ENCODE peak calls at places on chromosomes 2 and 18, in four cellular contexts. E is mesenchymal stem cell, K is H9, Y is neuronal stem cell. T is an unnamed sample.
A peak's percentile ranks its signal among the peaks of the same experiment; 100 is the strongest.

GRCh38 chr2:67290451-67290991 is 106.6 kb upstream of the ETAA1 start:
- DNase-seq in Y (no peak), E (peak; percentile 64), K (no peak), T (peak; percentile 93)

GRCh38 chr2:161120775-161121174 is 39.5 kb upstream of the TANK start:
- DNase-seq in E (no peak), Y (no peak), K (no peak), T (no peak)

GRCh38 chr2:48424866-48425265 is 105.1 kb upstream of the STON1 start:
- DNase-seq in K (no peak), Y (no peak), E (no peak), T (no peak)

GRCh38 chr2:170550501-170550900 is 164.6 kb upstream of the SP5 start:
- DNase-seq in E (no peak), K (no peak), Y (no peak), T (no peak)

GRCh38 chr2:203682688-203683130 is 23.7 kb upstream of the CD28 start:
- DNase-seq in K (no peak), E (peak; percentile 90), Y (no peak), T (peak; percentile 61)

GRCh38 chr2:148978736-148979135 is 59.8 kb upstream of the LYPD6B start:
- DNase-seq in K (no peak), Y (no peak), E (peak; percentile 6), T (no peak)

GRCh38 chr18:61869631-61870030 is 23.2 kb downstream of the RNF152 start:
- DNase-seq in K (no peak), E (peak; percentile 85), Y (no peak), T (peak; percentile 58)

GRCh38 chr2:70381235-70381634 is 79.4 kb upstream of the FAM136A start:
- DNase-seq in E (no peak), K (no peak), Y (no peak), T (peak; percentile 2)

GRCh38 chr2:162478721-162479129 is 134.8 kb downstream of the GCA start:
- DNase-seq in E (no peak), Y (no peak), K (no peak), T (no peak)

GRCh38 chr2:150532883-150533282 is 45.4 kb upstream of the RND3 start:
- DNase-seq in E (no peak), K (no peak), Y (no peak), T (peak; percentile 82)

GRCh38 chr2:35973737-35974132 is 381.8 kb upstream of the CRIM1 start:
- DNase-seq in K (no peak), Y (no peak), E (no peak), T (no peak)

GRCh38 chr2:234708091-234708683 is 211.3 kb upstream of the ARL4C start:
- DNase-seq in E (no peak), K (peak; percentile 44), Y (no peak), T (no peak)

GRCh38 chr2:75597949-75598348 is 37.2 kb upstream of the EVA1A start:
- DNase-seq in E (no peak), K (no peak), Y (no peak), T (no peak)

GRCh38 chr2:124027182-124027581 is 2.1 kb downstream of the CNTNAP5 start:
- DNase-seq in E (peak; percentile 53), Y (peak; percentile 62), K (peak; percentile 47), T (peak; percentile 30)

GRCh38 chr2:203758841-203759691 is 52.6 kb downstream of the CD28 start:
- DNase-seq in E (peak; percentile 80), Y (no peak), K (no peak), T (peak; percentile 87)

GRCh38 chr2:171416009-171416926 is 17.5 kb downstream of the METTL8 start:
- DNase-seq in Y (peak; percentile 64), K (peak; percentile 86), E (peak; percentile 95), T (peak; percentile 98)

GRCh38 chr2:2018713-2019410 is 274.5 kb upstream of the PXDN start:
- DNase-seq in K (no peak), Y (no peak), E (no peak), T (no peak)

GRCh38 chr2:224982226-224982625 is 60.0 kb downstream of the DOCK10 start:
- DNase-seq in E (no peak), Y (no peak), K (no peak), T (no peak)

GRCh38 chr18:34661464-34662087 is 48.5 kb upstream of the DTNA start:
- DNase-seq in Y (peak; percentile 61), E (peak; percentile 68), K (peak; percentile 45), T (peak; percentile 51)

GRCh38 chr2:57941826-57942225 is 104.8 kb upstream of the VRK2 start:
- DNase-seq in E (no peak), Y (no peak), K (no peak), T (no peak)

GRCh38 chr18:76679259-76679658 is 143.1 kb upstream of the ZNF236 start:
- DNase-seq in K (peak; percentile 71), Y (no peak), E (peak; percentile 32), T (no peak)

GRCh38 chr18:65938592-65939372 is 188.0 kb downstream of the CDH7 start:
- DNase-seq in Y (no peak), E (peak; percentile 18), K (peak; percentile 77), T (no peak)

DNA sequence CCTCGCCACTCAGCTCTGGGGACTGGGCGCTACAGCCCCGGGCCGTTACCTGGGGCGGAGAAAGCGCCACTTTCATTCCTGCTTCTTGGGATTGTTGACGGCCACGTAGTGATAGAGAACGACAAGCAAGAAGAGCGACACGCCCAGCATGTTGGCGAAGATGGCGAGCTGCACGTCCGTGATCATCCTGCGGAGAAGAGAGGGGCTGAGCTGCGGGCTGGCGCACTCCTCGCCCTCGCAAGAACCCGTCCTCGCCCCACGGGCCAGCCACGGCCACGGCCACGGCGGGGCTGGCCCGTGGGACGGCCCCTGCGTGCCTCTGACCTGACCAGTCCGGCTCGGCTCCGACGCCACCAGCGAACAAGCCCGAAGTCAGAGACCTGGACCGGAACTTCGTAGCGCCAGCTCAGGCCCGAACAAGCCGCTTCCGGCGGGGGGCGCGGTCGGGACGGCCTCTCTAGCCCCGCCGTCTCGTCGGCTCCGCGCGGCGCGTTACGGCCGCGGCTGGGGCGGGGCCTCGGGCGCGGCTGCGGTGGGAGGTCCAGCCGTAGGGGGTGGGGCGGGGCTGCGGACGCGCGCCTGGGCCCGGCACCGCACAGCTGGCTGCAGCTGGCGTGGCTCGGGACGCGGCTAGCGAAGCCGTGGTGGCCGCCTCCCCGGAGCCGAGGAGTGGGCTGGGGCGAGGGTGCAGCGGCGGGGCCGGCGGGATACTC is at the start of gene OST4:
- DNase-seq in Y (peak; percentile 90), K (peak; percentile 93), E (peak; percentile 94), T (peak; percentile 92)
- H3K14ac ChIP-seq in Y (peak within 1 kb of the TSS; percentile 26), K (peak within 1 kb of the TSS; percentile 45), E (no peak within 1 kb of the TSS), T (peak within 1 kb of the TSS; percentile 100)

GRCh38 chr2:190888449-190888848 is 7.8 kb downstream of the GLS start:
- DNase-seq in K (no peak), Y (no peak), E (no peak), T (no peak)

GRCh38 chr2:190891370-190891769 is 10.7 kb downstream of the GLS start:
- DNase-seq in E (no peak), Y (no peak), K (no peak), T (no peak)

GRCh38 chr2:190882831-190883582 is 2.4 kb downstream of the GLS start:
- DNase-seq in Y (no peak), E (no peak), K (no peak), T (no peak)

GRCh38 chr2:190889175-190889943 is 8.7 kb downstream of the GLS start:
- DNase-seq in Y (no peak), E (no peak), K (no peak), T (no peak)

DNA sequence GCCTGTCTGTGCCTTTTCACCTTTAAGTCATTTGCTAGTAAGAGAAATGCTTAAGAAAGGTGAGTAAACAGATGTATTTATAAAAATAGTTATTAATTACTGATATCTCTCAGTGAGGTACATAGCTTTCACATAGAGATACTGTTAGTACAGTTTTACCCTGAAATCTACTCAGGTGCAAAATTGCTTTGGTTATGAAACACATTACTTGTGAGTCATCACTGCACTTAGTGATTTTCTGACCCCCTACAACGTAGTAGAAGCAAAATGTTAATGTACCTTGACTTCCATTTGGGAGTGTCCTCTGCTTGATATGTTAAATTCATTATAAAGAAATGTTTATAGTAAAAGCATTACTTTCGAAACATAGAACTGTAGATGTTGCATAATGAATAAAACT is 6.5 kb downstream of the GLS start:
- DNase-seq in Y (no peak), K (no peak), E (no peak), T (peak; percentile 36)
- H3K27ac ChIP-seq in Y (no peak overlapping the region), K (no peak overlapping the region), E (no peak overlapping the region), T (no peak overlapping the region)

GRCh38 chr18:3132700-3133099 is 87.1 kb downstream of the MYOM1 start:
- DNase-seq in Y (no peak), K (no peak), E (no peak), T (no peak)

GRCh38 chr18:3140342-3140741 is 79.4 kb downstream of the MYOM1 start:
- DNase-seq in K (no peak), E (no peak), Y (no peak), T (no peak)

GRCh38 chr18:3139406-3139805 is 80.4 kb downstream of the MYOM1 start:
- DNase-seq in Y (no peak), E (no peak), K (no peak), T (no peak)

GRCh38 chr18:3138274-3138975 is 81.3 kb downstream of the MYOM1 start:
- DNase-seq in E (no peak), K (no peak), Y (no peak), T (no peak)

GRCh38 chr18:3135536-3135935 is 84.2 kb downstream of the MYOM1 start:
- DNase-seq in E (no peak), Y (no peak), K (no peak), T (no peak)
- H3K23ac ChIP-seq in E (no peak overlapping the region), Y (no peak overlapping the region), K (no peak overlapping the region), T (no peak overlapping the region)

GRCh38 chr2:120758181-120759048 is 22.7 kb downstream of the GLI2 start:
- DNase-seq in Y (no peak), K (peak; percentile 49), E (peak; percentile 95), T (peak; percentile 92)
- H3K14ac ChIP-seq in Y (peak overlapping the region; percentile 86), K (peak overlapping the region; percentile 39), E (no peak overlapping the region), T (peak overlapping the region; percentile 89)

GRCh38 chr2:179771791-179772190 is 89.6 kb downstream of the ZNF385B start:
- DNase-seq in E (no peak), Y (no peak), K (no peak), T (no peak)

GRCh38 chr2:179769323-179769722 is 92.1 kb downstream of the ZNF385B start:
- DNase-seq in E (no peak), Y (no peak), K (no peak), T (no peak)

GRCh38 chr2:179768765-179769164 is 92.6 kb downstream of the ZNF385B start:
- DNase-seq in E (no peak), K (no peak), Y (no peak), T (peak; percentile 1)

GRCh38 chr2:179770029-179770428 is 91.4 kb downstream of the ZNF385B start:
- DNase-seq in Y (no peak), E (no peak), K (no peak), T (no peak)

DNA sequence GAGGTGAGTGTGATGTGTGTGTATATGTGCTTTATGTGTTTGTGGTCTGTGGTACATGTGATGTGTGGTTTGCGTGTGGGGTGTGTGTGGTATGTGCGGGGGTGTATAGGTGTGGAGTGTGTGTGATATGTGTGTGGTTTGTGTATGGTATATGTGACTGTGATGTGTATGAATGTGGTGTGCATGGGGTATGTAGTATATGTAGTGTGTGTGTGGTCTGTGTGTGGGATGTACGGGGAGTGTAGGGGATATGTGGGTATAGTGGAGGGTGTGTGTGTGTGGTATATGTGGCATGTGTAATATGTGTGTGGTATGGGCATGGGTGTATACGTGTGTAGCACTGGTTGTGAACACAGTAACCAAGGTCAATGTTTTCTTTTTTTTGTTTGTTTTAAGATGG is 87.4 kb downstream of the ZNF385B start:
- DNase-seq in Y (no peak), K (no peak), E (no peak), T (no peak)
- H3K27ac ChIP-seq in Y (no peak overlapping the region), K (no peak overlapping the region), E (no peak overlapping the region), T (no peak overlapping the region)